ENCODE peak calls at places on chromosome X, in five cellular contexts. K is psoas muscle, H is Panc1, W is suprapubic skin, R is gastrocnemius medialis. A is an unnamed sample.

GRCh38 chrX:145003443-145003842 is 243.9 kb upstream of the SPANXN1 start:
- DNase-seq in K (no peak), H (no peak), W (no peak), R (no peak), A (no peak)

GRCh38 chrX:45524296-45524695 is 323.6 kb upstream of the DIPK2B start:
- DNase-seq in K (no peak), H (no peak), W (no peak), R (no peak), A (no peak)

GRCh38 chrX:119041175-119041574 is 31.6 kb upstream of the CT47C1 start:
- DNase-seq in K (peak; percentile 49), H (peak; percentile 67), W (no peak), R (no peak), A (peak; percentile 79)

GRCh38 chrX:63513825-63514574 is 162.9 kb upstream of the SPIN4 start:
- DNase-seq in K (no peak), H (no peak), W (no peak), R (peak; percentile 2), A (no peak)

GRCh38 chrX:1222511-1223252 is 10.2 kb upstream of the CRLF2 start:
- DNase-seq in K (no peak), H (no peak), W (peak; percentile 4), R (no peak), A (no peak)

GRCh38 chrX:103061486-103061885 is 2.5 kb downstream of the BEX1 start:
- DNase-seq in K (no peak), H (no peak), W (no peak), R (no peak), A (no peak)

GRCh38 chrX:108018659-108019381 is 26.0 kb upstream of the VSIG1 start:
- DNase-seq in K (no peak), H (no peak), W (no peak), R (no peak), A (no peak)

GRCh38 chrX:98289726-98290125 is 1406.0 kb downstream of the RPA4 start:
- DNase-seq in K (no peak), H (no peak), W (no peak), R (no peak), A (no peak)

GRCh38 chrX:143669395-143669794 is 33.5 kb upstream of the SLITRK4 start:
- DNase-seq in K (no peak), H (no peak), W (no peak), R (no peak), A (no peak)

GRCh38 chrX:101062171-101062570 is 10.3 kb upstream of the TRMT2B start:
- DNase-seq in K (no peak), H (no peak), W (no peak), R (no peak), A (no peak)

GRCh38 chrX:71117358-71117757 is 1.0 kb upstream of the MED12 start:
- DNase-seq in K (no peak), H (no peak), W (no peak), R (no peak), A (no peak)

GRCh38 chrX:133670394-133670793 is 255.1 kb upstream of the GPC4 start:
- DNase-seq in K (no peak), H (peak; percentile 22), W (no peak), R (no peak), A (no peak)

GRCh38 chrX:42797646-42798045 is 19.7 kb upstream of the PPP1R2C start:
- DNase-seq in K (no peak), H (no peak), W (no peak), R (no peak), A (no peak)

GRCh38 chrX:48480142-48480541 is 4.1 kb downstream of the FTSJ1 start:
- DNase-seq in K (no peak), H (no peak), W (no peak), R (no peak), A (no peak)

GRCh38 chrX:140091276-140091886 is 126.1 kb upstream of the CXorf66 start:
- DNase-seq in K (peak; percentile 20), H (no peak), W (no peak), R (no peak), A (peak; percentile 60)

GRCh38 chrX:149512225-149512885 is 7.2 kb upstream of the IDS start:
- DNase-seq in K (peak; percentile 25), H (no peak), W (no peak), R (no peak), A (peak; percentile 34)

GRCh38 chrX:96433409-96434122 is 251.1 kb upstream of the DIAPH2 start:
- DNase-seq in K (no peak), H (no peak), W (no peak), R (no peak), A (no peak)

GRCh38 chrX:133005038-133005437 is 46.6 kb upstream of the HS6ST2 start:
- DNase-seq in K (no peak), H (peak; percentile 2), W (no peak), R (no peak), A (no peak)

GRCh38 chrX:5113128-5113527 is 1115.5 kb downstream of the NLGN4X start:
- DNase-seq in K (no peak), H (no peak), W (no peak), R (no peak), A (no peak)

GRCh38 chrX:153592966-153593688 is 5.8 kb downstream of the CCNQ start:
- DNase-seq in K (peak; percentile 39), H (no peak), W (no peak), R (peak; percentile 33), A (no peak)

GRCh38 chrX:69070949-69071650 is 94.2 kb downstream of the PJA1 start:
- DNase-seq in K (peak; percentile 44), H (no peak), W (peak; percentile 55), R (no peak), A (peak; percentile 86)

GRCh38 chrX:54288989-54289388 is 68.9 kb downstream of the WNK3 start:
- DNase-seq in K (no peak), H (no peak), W (no peak), R (no peak), A (no peak)

GRCh38 chrX:68402094-68402493 is 31.2 kb downstream of the OPHN1 start:
- DNase-seq in K (no peak), H (no peak), W (no peak), R (no peak), A (no peak)

GRCh38 chrX:110414679-110415439 is 56.2 kb downstream of the RTL9 start:
- DNase-seq in K (no peak), H (no peak), W (no peak), R (no peak), A (no peak)

GRCh38 chrX:10401239-10401638 is 219.1 kb downstream of the MID1 start:
- DNase-seq in K (no peak), H (no peak), W (no peak), R (no peak), A (no peak)

GRCh38 chrX:65407157-65407626 is 127.4 kb downstream of the LAS1L start:
- DNase-seq in K (no peak), H (no peak), W (no peak), R (no peak), A (no peak)

GRCh38 chrX:70433848-70434351 is 10.7 kb upstream of the DLG3 start:
- DNase-seq in K (peak; percentile 70), H (peak; percentile 20), W (no peak), R (peak; percentile 60), A (peak; percentile 60)

GRCh38 chrX:151912221-151912620 is 468 bp upstream of the MAGEA4 start:
- DNase-seq in K (no peak), H (no peak), W (no peak), R (no peak), A (no peak)

GRCh38 chrX:68286980-68287379 is 146.3 kb downstream of the OPHN1 start:
- DNase-seq in K (no peak), H (no peak), W (no peak), R (no peak), A (no peak)

GRCh38 chrX:39396358-39396995 is 595.2 kb downstream of the MID1IP1 start:
- DNase-seq in K (no peak), H (no peak), W (no peak), R (no peak), A (no peak)

GRCh38 chrX:120207009-120207610 is 43.5 kb upstream of the ZBTB33 start:
- DNase-seq in K (no peak), H (no peak), W (no peak), R (no peak), A (no peak)

GRCh38 chrX:110082156-110082555 is 79.2 kb downstream of the TMEM164 start:
- DNase-seq in K (no peak), H (no peak), W (no peak), R (no peak), A (no peak)

GRCh38 chrX:115400960-115401359 is 111.4 kb downstream of the LUZP4 start:
- DNase-seq in K (no peak), H (no peak), W (no peak), R (no peak), A (no peak)

GRCh38 chrX:18290200-18290599 is 64.3 kb downstream of the SCML2 start:
- DNase-seq in K (no peak), H (no peak), W (no peak), R (no peak), A (no peak)

DNA sequence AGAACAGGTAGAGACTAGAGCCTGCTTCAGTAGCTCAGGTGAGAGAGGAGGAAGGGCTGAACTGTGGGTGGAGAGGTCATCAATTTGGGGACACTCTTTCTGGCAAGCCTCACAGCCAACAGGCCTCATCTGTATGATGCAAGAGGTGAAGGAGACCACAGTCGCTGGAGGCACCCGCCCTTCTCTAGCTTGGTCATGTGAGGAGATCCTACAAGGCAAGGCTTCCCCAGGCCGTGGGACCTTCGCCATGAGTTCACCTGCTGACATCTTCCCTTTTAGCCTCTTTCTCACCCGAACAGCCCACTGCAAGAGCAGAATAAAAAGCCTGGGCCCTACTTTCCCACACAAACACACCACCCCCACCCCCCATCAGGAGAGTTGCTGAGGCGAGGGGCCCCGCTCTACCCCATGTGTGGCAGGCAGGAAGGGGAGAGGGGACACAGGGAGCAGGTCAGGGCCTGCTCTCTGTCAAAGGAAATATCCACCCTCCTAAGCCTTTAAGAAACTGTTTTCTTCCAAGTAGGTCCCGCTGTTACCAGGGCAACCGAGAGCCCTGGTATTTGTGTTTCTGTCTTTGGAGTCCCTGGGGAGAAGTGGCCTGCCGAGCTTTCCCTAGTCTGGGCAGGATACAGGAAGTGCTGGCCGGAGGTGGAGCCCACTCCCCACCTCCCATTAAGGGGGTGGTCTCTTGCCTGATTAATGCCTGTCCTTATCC is 8.1 kb downstream of the RTL5 start:
- DNase-seq in K (peak; percentile 43), H (no peak), W (no peak), R (no peak), A (peak; percentile 75)
- H3K4me1 ChIP-seq in K (peaks cover 3% of the 10 kb centered on the region), H (no peaks in the 10 kb centered on the region), W (peaks cover 55% of the 10 kb centered on the region), R (peaks cover 7% of the 10 kb centered on the region), A (peaks cover 40% of the 10 kb centered on the region)

GRCh38 chrX:37060999-37061398 is 52.8 kb downstream of the FAM47C start:
- DNase-seq in K (no peak), H (peak; percentile 17), W (no peak), R (no peak), A (no peak)
- TF ChIP-seq CTCF in K (peak; percentile 46), H (peak; percentile 63), W (no peak), R (peak; percentile 10), A (peak; percentile 41)

GRCh38 chrX:20254712-20255299 is 11.9 kb downstream of the RPS6KA3 start:
- DNase-seq in K (no peak), H (no peak), W (no peak), R (no peak), A (no peak)
- H3K4me1 ChIP-seq in K (peaks cover 4% of the 10 kb centered on the region), H (no peaks in the 10 kb centered on the region), W (no peaks in the 10 kb centered on the region), R (peaks cover 37% of the 10 kb centered on the region), A (no peaks in the 10 kb centered on the region)

GRCh38 chrX:34580069-34580468 is 77.0 kb downstream of the TMEM47 start:
- DNase-seq in K (no peak), H (no peak), W (no peak), R (no peak), A (no peak)

DNA sequence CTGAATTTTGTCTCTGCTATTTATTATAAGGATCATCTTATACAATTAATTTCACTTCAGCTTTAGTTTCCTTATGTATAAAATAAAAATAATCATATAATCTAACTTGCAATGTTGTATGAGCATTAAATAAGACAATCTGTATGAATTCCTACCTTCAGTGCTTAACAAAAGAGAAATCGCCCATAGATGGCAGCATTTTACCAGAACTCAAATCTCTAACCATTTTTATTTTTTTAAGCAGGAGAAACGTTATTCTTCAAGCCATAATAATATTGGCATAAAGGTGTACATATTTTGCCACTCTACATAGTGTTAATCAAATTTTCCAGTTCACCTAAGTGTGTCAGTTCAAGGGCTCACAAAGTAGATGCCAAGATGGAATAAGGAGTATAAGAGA is 78.8 kb downstream of the TMEM47 start:
- DNase-seq in K (no peak), H (no peak), W (no peak), R (no peak), A (no peak)
- TF ChIP-seq CTCF in K (peak; percentile 45), H (peak; percentile 20), W (no peak), R (peak; percentile 12), A (peak; percentile 42)